ENCODE peak calls at places on chromosomes 11 and 22, in seven cellular contexts. A is mesenchymal stem cell, M is neural progenitor cell, H is left lung, B is MG63, Q is ovary, R is right atrium auricular region. E is an unnamed sample.

GRCh38 chr11:73226297-73227006 is 8.4 kb downstream of the P2RY2 start:
- DNase-seq in R (no peak), A (no peak), B (no peak), H (peak; percentile 13), Q (no peak), M (peak; percentile 1), E (no peak)

GRCh38 chr11:73252577-73253191 is 19.5 kb upstream of the P2RY6 start:
- DNase-seq in M (peak; percentile 42), H (no peak), B (no peak), R (no peak), A (no peak), Q (no peak), E (no peak)

GRCh38 chr11:90646266-90646665 is 423.4 kb upstream of the CHORDC1 start:
- DNase-seq in R (no peak), M (no peak), H (no peak), Q (no peak), B (no peak), A (no peak), E (no peak)

GRCh38 chr22:19038164-19038546 is 84.1 kb downstream of the DGCR2 start:
- DNase-seq in H (peak; percentile 4), A (no peak), Q (no peak), R (no peak), B (no peak), M (no peak), E (no peak)

GRCh38 chr11:70397336-70397982 is 870 bp upstream of the CTTN start:
- DNase-seq in B (no peak), R (no peak), A (no peak), M (peak; percentile 46), H (no peak), Q (no peak), E (no peak)

GRCh38 chr11:65506770-65507485 is 8.1 kb downstream of the MALAT1 start:
- DNase-seq in A (peak; percentile 92), Q (peak; percentile 70), B (peak; percentile 67), H (no peak), R (peak; percentile 81), M (peak; percentile 79), E (no peak)

GRCh38 chr11:44818110-44818509 is 91.3 kb downstream of the TSPAN18 start:
- DNase-seq in A (no peak), M (no peak), R (no peak), B (no peak), Q (no peak), H (no peak), E (no peak)

GRCh38 chr11:44212128-44212527 is 97.8 kb downstream of the ALX4 start:
- DNase-seq in R (no peak), Q (no peak), A (no peak), H (no peak), B (no peak), M (no peak), E (no peak)

GRCh38 chr11:65710424-65710823 is 1.6 kb upstream of the KAT5 start:
- DNase-seq in M (no peak), Q (no peak), H (no peak), R (no peak), B (no peak), A (no peak), E (no peak)

GRCh38 chr11:66891849-66892660 is 35.2 kb downstream of the LRFN4 start:
- DNase-seq in Q (no peak), H (peak; percentile 46), R (peak; percentile 71), A (peak; percentile 94), B (peak; percentile 89), M (no peak), E (no peak)

GRCh38 chr11:74397531-74398243 is 546 bp downstream of the PGM2L1 start:
- DNase-seq in A (peak; percentile 40), H (no peak), R (no peak), M (peak; percentile 59), Q (no peak), B (no peak), E (peak; percentile 20)

DNA sequence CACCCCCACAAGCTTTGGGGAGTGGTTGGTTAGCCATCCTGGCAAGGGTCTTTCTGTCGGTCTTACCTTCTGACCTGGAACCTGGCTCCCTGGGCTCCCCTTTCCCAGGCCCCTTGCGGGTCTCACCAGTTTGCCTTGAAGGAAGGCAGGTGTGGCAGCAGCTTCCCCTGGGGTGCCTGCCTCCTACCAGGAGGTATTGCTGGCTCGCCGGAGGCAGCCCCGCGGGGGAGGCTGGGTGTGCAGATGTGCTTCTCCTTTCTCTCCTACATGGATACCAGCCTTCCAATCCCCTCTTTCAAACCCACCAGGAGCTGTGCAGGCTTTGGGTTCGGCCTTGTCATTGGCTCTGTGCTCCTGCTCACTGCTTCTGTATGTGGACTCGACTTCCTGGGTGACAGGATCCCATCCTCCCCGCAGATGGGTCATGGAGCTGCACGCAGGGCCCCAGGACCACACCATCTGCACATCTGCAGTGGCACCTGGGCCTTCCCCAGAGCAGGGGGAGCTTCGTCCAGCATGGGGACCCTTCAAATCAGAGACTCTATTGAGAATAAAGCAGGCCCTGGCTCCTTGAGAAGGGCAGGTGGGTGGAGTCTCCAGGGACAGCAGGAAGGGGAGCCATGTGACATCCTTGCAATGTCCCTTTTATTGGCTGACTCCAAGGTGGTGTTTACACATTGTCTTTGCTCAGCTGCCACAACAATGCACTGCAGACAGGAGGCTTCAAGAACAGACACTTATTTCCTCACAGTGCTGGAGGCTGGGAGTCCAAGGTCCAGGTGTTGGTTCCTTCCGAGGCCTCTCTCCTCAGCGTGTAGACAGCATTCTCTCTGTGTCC is 592.0 kb downstream of the BRD1 start:
- DNase-seq in M (peak; percentile 49), A (no peak), R (peak; percentile 28), B (no peak), H (peak; percentile 12), Q (no peak), E (no peak)
- H3K9me3 ChIP-seq in M (no peaks in the 10 kb centered on the region), A (no peaks in the 10 kb centered on the region), R (no peaks in the 10 kb centered on the region), B (no peaks in the 10 kb centered on the region), H (no peaks in the 10 kb centered on the region), Q (no peaks in the 10 kb centered on the region), E (no peaks in the 10 kb centered on the region)

GRCh38 chr22:39995346-39996252 is 845 bp downstream of the FAM83F start:
- DNase-seq in A (no peak), H (no peak), R (no peak), M (no peak), Q (peak; percentile 18), B (no peak), E (no peak)

GRCh38 chr22:39997939-39998726 is 3.4 kb downstream of the FAM83F start:
- DNase-seq in Q (peak; percentile 20), A (peak; percentile 77), R (no peak), H (no peak), B (peak; percentile 22), M (peak; percentile 70), E (no peak)

GRCh38 chr22:39996732-39997131 is 2.0 kb downstream of the FAM83F start:
- DNase-seq in A (peak; percentile 21), M (no peak), R (no peak), H (no peak), Q (no peak), B (no peak), E (no peak)

GRCh38 chr22:39999144-39999757 is 4.5 kb downstream of the FAM83F start:
- DNase-seq in R (no peak), Q (no peak), A (peak; percentile 96), M (peak; percentile 57), B (no peak), H (no peak), E (no peak)

GRCh38 chr22:39997421-39997820 is 2.7 kb downstream of the FAM83F start:
- DNase-seq in H (no peak), R (no peak), Q (no peak), B (no peak), A (no peak), M (no peak), E (no peak)
- H3K9me3 ChIP-seq in H (no peaks in the 10 kb centered on the region), R (no peaks in the 10 kb centered on the region), Q (no peaks in the 10 kb centered on the region), B (no peaks in the 10 kb centered on the region), A (no peaks in the 10 kb centered on the region), M (no peaks in the 10 kb centered on the region), E (no peaks in the 10 kb centered on the region)

GRCh38 chr11:104319396-104319795 is 155.4 kb upstream of the PDGFD start:
- DNase-seq in R (no peak), A (no peak), H (no peak), B (no peak), M (no peak), Q (no peak), E (no peak)
- H3K9me3 ChIP-seq in R (no peaks in the 10 kb centered on the region), A (no peaks in the 10 kb centered on the region), H (no peaks in the 10 kb centered on the region), B (no peaks in the 10 kb centered on the region), M (no peaks in the 10 kb centered on the region), Q (no peaks in the 10 kb centered on the region), E (no peaks in the 10 kb centered on the region)

GRCh38 chr11:50077526-50077925 is 44.9 kb downstream of the OR4C45 start:
- DNase-seq in M (no peak), B (no peak), R (no peak), A (no peak), H (no peak), Q (no peak), E (no peak)

GRCh38 chr11:50075856-50076255 is 43.2 kb downstream of the OR4C45 start:
- DNase-seq in A (no peak), B (no peak), H (no peak), M (no peak), R (no peak), Q (no peak), E (no peak)

GRCh38 chr11:50078001-50078400 is 45.3 kb downstream of the OR4C45 start:
- DNase-seq in R (no peak), B (no peak), A (no peak), M (no peak), H (no peak), Q (no peak), E (no peak)

DNA sequence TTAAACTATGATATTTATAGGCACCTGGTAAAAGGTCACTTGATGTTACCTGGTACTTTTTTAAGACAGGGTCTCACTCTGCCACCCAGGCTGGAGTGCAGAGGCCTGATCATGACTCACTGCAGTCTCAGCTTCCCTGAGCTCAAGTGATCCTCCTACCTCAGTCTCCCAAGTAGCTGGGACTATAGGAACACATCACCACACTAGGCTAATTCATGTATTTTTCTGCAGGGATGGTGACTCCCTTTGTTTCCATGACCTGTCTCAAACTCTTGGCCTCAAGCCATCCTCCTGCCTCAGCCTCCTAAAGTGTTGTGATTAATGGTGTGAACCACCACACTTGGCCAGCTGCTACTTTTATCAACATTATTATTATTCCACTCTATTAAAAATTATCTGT is 47.6 kb downstream of the OR4C45 start:
- DNase-seq in R (no peak), A (no peak), H (no peak), Q (no peak), B (no peak), M (no peak), E (no peak)
- H3K9me3 ChIP-seq in R (no peaks in the 10 kb centered on the region), A (peaks cover 6% of the 10 kb centered on the region), H (no peaks in the 10 kb centered on the region), Q (no peaks in the 10 kb centered on the region), B (no peaks in the 10 kb centered on the region), M (peaks cover 3% of the 10 kb centered on the region), E (no peaks in the 10 kb centered on the region)

GRCh38 chr22:45551310-45552016 is 48.8 kb downstream of the FBLN1 start:
- DNase-seq in B (no peak), R (no peak), H (no peak), Q (peak; percentile 67), M (no peak), A (peak; percentile 74), E (no peak)
- H3K9me3 ChIP-seq in B (no peaks in the 10 kb centered on the region), R (no peaks in the 10 kb centered on the region), H (no peaks in the 10 kb centered on the region), Q (no peaks in the 10 kb centered on the region), M (no peaks in the 10 kb centered on the region), A (no peaks in the 10 kb centered on the region), E (no peaks in the 10 kb centered on the region)

GRCh38 chr11:48354677-48355076 is 11.6 kb downstream of the OR4C5 start:
- DNase-seq in R (no peak), Q (no peak), A (no peak), M (no peak), B (no peak), H (no peak), E (no peak)

GRCh38 chr11:48354013-48354412 is 12.3 kb downstream of the OR4C5 start:
- DNase-seq in B (no peak), Q (no peak), R (no peak), H (no peak), M (no peak), A (no peak), E (no peak)
- H3K9me3 ChIP-seq in B (no peaks in the 10 kb centered on the region), Q (no peaks in the 10 kb centered on the region), R (no peaks in the 10 kb centered on the region), H (no peaks in the 10 kb centered on the region), M (peaks cover 6% of the 10 kb centered on the region), A (peaks cover 2% of the 10 kb centered on the region), E (no peaks in the 10 kb centered on the region)